ENCODE peak calls at places on chromosomes 2 and 18, in seven cellular contexts. G, D, W, C, A, P and M are unnamed samples.

GRCh38 chr2:71000780-71001591 is 6.3 kb upstream of the TEX261 start:
- DNase-seq in G (no peak), D (peak; percentile 47), W (peak; percentile 60), C (no peak), A (peak; percentile 80), P (peak; percentile 67), M (peak; percentile 21)

GRCh38 chr2:99974966-99975365 is 167.4 kb downstream of the AFF3 start:
- DNase-seq in G (no peak), D (no peak), W (peak; percentile 59), C (no peak), A (no peak), P (peak; percentile 52), M (no peak)

GRCh38 chr2:105610444-105611327 is 134.0 kb upstream of the NCK2 start:
- DNase-seq in G (no peak), D (no peak), W (no peak), C (no peak), A (no peak), P (no peak), M (no peak)

GRCh38 chr2:64488050-64488974 is 34.4 kb downstream of the LGALSL start:
- DNase-seq in G (peak; percentile 24), D (peak; percentile 40), W (peak; percentile 42), C (no peak), A (peak; percentile 82), P (peak; percentile 66), M (no peak)

GRCh38 chr2:173741715-173742114 is 223.5 kb downstream of the SP3 start:
- DNase-seq in G (no peak), D (no peak), W (no peak), C (no peak), A (no peak), P (no peak), M (no peak)

GRCh38 chr2:121362776-121363175 is 77.8 kb upstream of the TFCP2L1 start:
- DNase-seq in G (no peak), D (no peak), W (no peak), C (no peak), A (no peak), P (no peak), M (no peak)

GRCh38 chr2:121479882-121480522 is 50.7 kb upstream of the RNU4ATAC start:
- DNase-seq in G (no peak), D (no peak), W (no peak), C (no peak), A (peak; percentile 32), P (peak; percentile 46), M (no peak)

GRCh38 chr2:29638641-29639040 is 282.7 kb downstream of the ALK start:
- DNase-seq in G (no peak), D (no peak), W (no peak), C (no peak), A (no peak), P (no peak), M (no peak)

GRCh38 chr18:21215480-21215879 is 26.6 kb upstream of the GREB1L start:
- DNase-seq in G (no peak), D (no peak), W (no peak), C (no peak), A (no peak), P (no peak), M (no peak)

GRCh38 chr2:11075221-11075620 is 80.0 kb upstream of the SLC66A3 start:
- DNase-seq in G (no peak), D (no peak), W (no peak), C (no peak), A (no peak), P (no peak), M (no peak)

GRCh38 chr2:138030459-138030858 is 66.2 kb downstream of the HNMT start:
- DNase-seq in G (peak; percentile 4), D (no peak), W (peak; percentile 52), C (peak; percentile 55), A (no peak), P (no peak), M (no peak)

GRCh38 chr18:11992096-11992785 is 10.9 kb downstream of the IMPA2 start:
- DNase-seq in G (no peak), D (no peak), W (no peak), C (no peak), A (no peak), P (no peak), M (no peak)

GRCh38 chr2:47898089-47898731 is 8.1 kb downstream of the FBXO11 start:
- DNase-seq in G (no peak), D (no peak), W (no peak), C (no peak), A (no peak), P (no peak), M (no peak)

GRCh38 chr18:51226068-51226467 is 28.6 kb upstream of the MEX3C start:
- DNase-seq in G (no peak), D (no peak), W (no peak), C (no peak), A (no peak), P (no peak), M (no peak)

GRCh38 chr18:31099490-31100230 is 2.6 kb downstream of the DSC2 start:
- DNase-seq in G (no peak), D (no peak), W (no peak), C (no peak), A (peak; percentile 35), P (no peak), M (no peak)

GRCh38 chr2:215749092-215749957 is 264.0 kb downstream of the MREG start:
- DNase-seq in G (no peak), D (peak; percentile 58), W (peak; percentile 64), C (no peak), A (peak; percentile 35), P (peak; percentile 83), M (no peak)

GRCh38 chr2:85750509-85751299 is 3.1 kb upstream of the ATOH8 start:
- DNase-seq in G (no peak), D (peak; percentile 68), W (peak; percentile 58), C (no peak), A (peak; percentile 75), P (peak; percentile 70), M (no peak)

GRCh38 chr2:159713691-159714585 is 1.6 kb downstream of the MARCHF7 start:
- DNase-seq in G (no peak), D (no peak), W (peak; percentile 88), C (no peak), A (no peak), P (peak; percentile 87), M (no peak)

GRCh38 chr2:141482697-141483096 is 648.1 kb downstream of the LRP1B start:
- DNase-seq in G (no peak), D (no peak), W (no peak), C (no peak), A (no peak), P (no peak), M (no peak)

GRCh38 chr2:68190991-68191731 is 33.5 kb downstream of the PNO1 start:
- DNase-seq in G (peak; percentile 61), D (no peak), W (peak; percentile 96), C (peak; percentile 52), A (no peak), P (peak; percentile 94), M (peak; percentile 72)

GRCh38 chr2:18455256-18455862 is 105.1 kb downstream of the RDH14 start:
- DNase-seq in G (no peak), D (peak; percentile 49), W (peak; percentile 89), C (no peak), A (peak; percentile 20), P (peak; percentile 84), M (no peak)

GRCh38 chr2:213017404-213017803 is 134.0 kb downstream of the IKZF2 start:
- DNase-seq in G (no peak), D (no peak), W (no peak), C (no peak), A (no peak), P (no peak), M (no peak)

GRCh38 chr2:119301413-119301812 is 65.2 kb downstream of the C2orf76 start:
- DNase-seq in G (no peak), D (no peak), W (peak; percentile 36), C (no peak), A (no peak), P (no peak), M (no peak)

GRCh38 chr18:58618822-58619553 is 9.9 kb downstream of the ALPK2 start:
- DNase-seq in G (no peak), D (no peak), W (peak; percentile 36), C (no peak), A (no peak), P (peak; percentile 59), M (no peak)

GRCh38 chr18:3293196-3293951 is 31.4 kb downstream of the MYL12B start:
- DNase-seq in G (no peak), D (no peak), W (no peak), C (no peak), A (no peak), P (no peak), M (no peak)

GRCh38 chr2:190359896-190360376 is 16.5 kb downstream of the INPP1 start:
- DNase-seq in G (peak; percentile 37), D (no peak), W (peak; percentile 76), C (no peak), A (no peak), P (peak; percentile 85), M (no peak)
- H3K4me3 ChIP-seq in G (peak overlapping the region; percentile 41), D (no peak overlapping the region), W (peak overlapping the region; percentile 34), C (peak overlapping the region; percentile 23), A (no peak overlapping the region), P (peak overlapping the region; percentile 43), M (peak overlapping the region; percentile 18)

GRCh38 chr2:50724837-50725236 is 307.1 kb downstream of the NRXN1 start:
- DNase-seq in G (no peak), D (no peak), W (no peak), C (no peak), A (no peak), P (no peak), M (no peak)

GRCh38 chr2:50727940-50728339 is 304.0 kb downstream of the NRXN1 start:
- DNase-seq in G (no peak), D (no peak), W (no peak), C (no peak), A (no peak), P (no peak), M (no peak)

GRCh38 chr2:50732796-50733195 is 299.1 kb downstream of the NRXN1 start:
- DNase-seq in G (no peak), D (no peak), W (no peak), C (no peak), A (no peak), P (no peak), M (no peak)

GRCh38 chr2:50726186-50726585 is 305.7 kb downstream of the NRXN1 start:
- DNase-seq in G (no peak), D (no peak), W (no peak), C (no peak), A (no peak), P (no peak), M (no peak)

GRCh38 chr2:50729306-50730105 is 302.4 kb downstream of the NRXN1 start:
- DNase-seq in G (no peak), D (no peak), W (no peak), C (no peak), A (no peak), P (no peak), M (no peak)
- TF ChIP-seq CTCF in G (no peak), D (no peak), W (no peak), C (no peak), A (no peak), P (no peak), M (no peak)

GRCh38 chr2:41989503-41990180 is 58.2 kb upstream of the PKDCC start:
- DNase-seq in G (no peak), D (no peak), W (peak; percentile 9), C (no peak), A (no peak), P (no peak), M (no peak)
- H3K4me3 ChIP-seq in G (no peak overlapping the region), D (no peak overlapping the region), W (no peak overlapping the region), C (no peak overlapping the region), A (no peak overlapping the region), P (no peak overlapping the region), M (no peak overlapping the region)

DNA sequence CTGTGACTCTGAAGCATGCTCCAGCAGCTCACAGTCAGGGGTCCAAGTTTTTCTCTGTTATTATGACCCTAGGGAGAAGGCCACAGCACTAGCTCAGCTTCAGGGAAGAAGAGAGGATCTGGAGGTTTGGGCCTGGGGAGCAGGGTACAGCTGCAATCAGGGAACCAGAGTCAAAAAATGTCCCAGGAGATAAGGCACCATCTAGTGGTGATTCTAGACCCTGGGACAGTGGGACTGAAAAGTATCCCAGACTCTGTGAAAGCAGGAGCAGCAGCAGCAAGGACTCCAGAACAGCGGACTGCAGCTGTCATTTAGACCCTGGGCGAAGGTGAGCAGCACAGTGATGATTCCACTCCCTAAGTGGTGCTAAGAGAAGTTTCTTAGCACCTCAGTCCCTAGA is 278.4 kb upstream of the DDX18 start:
- DNase-seq in G (no peak), D (no peak), W (no peak), C (no peak), A (peak; percentile 47), P (no peak), M (no peak)
- TF ChIP-seq CTCF in G (no peak), D (no peak), W (no peak), C (no peak), A (peak; percentile 52), P (no peak), M (no peak)